ENCODE peak calls at places on chromosomes 16 and 17, in nine cellular contexts. One of them, this sample, is unnamed.

GRCh38 chr17:37671813-37672544 is 28.7 kb upstream of the DDX52 start:
- DNase-seq in cerebellar nuclear complex: no peak
- DNase-seq in KBM-7: no peak
- DNase-seq in BE2C: no peak
- DNase-seq in C1 segment of cervical spinal cord: no peak
- DNase-seq in dorsolateral prefrontal cortex: no peak
- DNase-seq in HCEC 1CT: peak
- DNase-seq in AG08396: peak
- DNase-seq in fibroblast of the aortic adventitia: peak
- DNase-seq in this sample: no peak

GRCh38 chr16:12504312-12504711 is 299.4 kb downstream of the CPPED1 start:
- DNase-seq in AG08396: no peak
- DNase-seq in KBM-7: no peak
- DNase-seq in C1 segment of cervical spinal cord: no peak
- DNase-seq in dorsolateral prefrontal cortex: no peak
- DNase-seq in BE2C: no peak
- DNase-seq in cerebellar nuclear complex: no peak
- DNase-seq in fibroblast of the aortic adventitia: no peak
- DNase-seq in HCEC 1CT: no peak
- DNase-seq in this sample: no peak

GRCh38 chr17:64694207-64694606 is 32.1 kb upstream of the SMURF2 start:
- DNase-seq in cerebellar nuclear complex: no peak
- DNase-seq in AG08396: no peak
- DNase-seq in C1 segment of cervical spinal cord: no peak
- DNase-seq in HCEC 1CT: peak
- DNase-seq in BE2C: peak
- DNase-seq in dorsolateral prefrontal cortex: no peak
- DNase-seq in KBM-7: no peak
- DNase-seq in fibroblast of the aortic adventitia: peak
- DNase-seq in this sample: no peak

GRCh38 chr16:84220851-84221250 is 19.0 kb downstream of the KCNG4 start:
- DNase-seq in fibroblast of the aortic adventitia: peak
- DNase-seq in KBM-7: no peak
- DNase-seq in dorsolateral prefrontal cortex: no peak
- DNase-seq in cerebellar nuclear complex: no peak
- DNase-seq in BE2C: no peak
- DNase-seq in HCEC 1CT: no peak
- DNase-seq in AG08396: no peak
- DNase-seq in C1 segment of cervical spinal cord: no peak
- DNase-seq in this sample: peak

GRCh38 chr17:74898376-74898946 is 5.0 kb upstream of the FADS6 start:
- DNase-seq in HCEC 1CT: no peak
- DNase-seq in fibroblast of the aortic adventitia: no peak
- DNase-seq in BE2C: no peak
- DNase-seq in cerebellar nuclear complex: no peak
- DNase-seq in dorsolateral prefrontal cortex: no peak
- DNase-seq in AG08396: no peak
- DNase-seq in KBM-7: no peak
- DNase-seq in C1 segment of cervical spinal cord: no peak
- DNase-seq in this sample: no peak

GRCh38 chr16:11546522-11547485 is 39.9 kb downstream of the LITAF start:
- DNase-seq in KBM-7: no peak
- DNase-seq in C1 segment of cervical spinal cord: no peak
- DNase-seq in BE2C: no peak
- DNase-seq in HCEC 1CT: peak
- DNase-seq in fibroblast of the aortic adventitia: peak
- DNase-seq in AG08396: peak
- DNase-seq in cerebellar nuclear complex: no peak
- DNase-seq in dorsolateral prefrontal cortex: no peak
- DNase-seq in this sample: no peak

GRCh38 chr17:81563861-81564586 is 11.9 kb upstream of the FAAP100 start:
- DNase-seq in dorsolateral prefrontal cortex: no peak
- DNase-seq in fibroblast of the aortic adventitia: peak
- DNase-seq in HCEC 1CT: peak
- DNase-seq in KBM-7: no peak
- DNase-seq in BE2C: no peak
- DNase-seq in cerebellar nuclear complex: no peak
- DNase-seq in AG08396: no peak
- DNase-seq in C1 segment of cervical spinal cord: no peak
- DNase-seq in this sample: no peak

GRCh38 chr16:61295311-61295710 is 740.9 kb downstream of the CDH8 start:
- DNase-seq in KBM-7: no peak
- DNase-seq in C1 segment of cervical spinal cord: no peak
- DNase-seq in dorsolateral prefrontal cortex: no peak
- DNase-seq in HCEC 1CT: no peak
- DNase-seq in fibroblast of the aortic adventitia: no peak
- DNase-seq in BE2C: no peak
- DNase-seq in cerebellar nuclear complex: no peak
- DNase-seq in AG08396: no peak
- DNase-seq in this sample: no peak

GRCh38 chr16:83706394-83706793 is 101.4 kb upstream of the HSBP1 start:
- DNase-seq in fibroblast of the aortic adventitia: peak
- DNase-seq in HCEC 1CT: peak
- DNase-seq in KBM-7: no peak
- DNase-seq in AG08396: no peak
- DNase-seq in BE2C: no peak
- DNase-seq in dorsolateral prefrontal cortex: no peak
- DNase-seq in C1 segment of cervical spinal cord: no peak
- DNase-seq in cerebellar nuclear complex: no peak
- DNase-seq in this sample: no peak

GRCh38 chr17:6797718-6798351 is 21.8 kb downstream of the FBXO39 start:
- DNase-seq in BE2C: no peak
- DNase-seq in cerebellar nuclear complex: no peak
- DNase-seq in dorsolateral prefrontal cortex: no peak
- DNase-seq in HCEC 1CT: no peak
- DNase-seq in C1 segment of cervical spinal cord: no peak
- DNase-seq in AG08396: no peak
- DNase-seq in KBM-7: no peak
- DNase-seq in fibroblast of the aortic adventitia: no peak
- DNase-seq in this sample: no peak

GRCh38 chr17:33523577-33523981 is 230.5 kb upstream of the ASIC2 start:
- DNase-seq in HCEC 1CT: no peak
- DNase-seq in AG08396: no peak
- DNase-seq in KBM-7: no peak
- DNase-seq in cerebellar nuclear complex: no peak
- DNase-seq in fibroblast of the aortic adventitia: no peak
- DNase-seq in dorsolateral prefrontal cortex: no peak
- DNase-seq in BE2C: no peak
- DNase-seq in C1 segment of cervical spinal cord: no peak
- DNase-seq in this sample: peak

GRCh38 chr16:48831081-48831722 is 221.2 kb upstream of the N4BP1 start:
- DNase-seq in AG08396: no peak
- DNase-seq in C1 segment of cervical spinal cord: no peak
- DNase-seq in dorsolateral prefrontal cortex: no peak
- DNase-seq in cerebellar nuclear complex: no peak
- DNase-seq in KBM-7: no peak
- DNase-seq in fibroblast of the aortic adventitia: no peak
- DNase-seq in BE2C: no peak
- DNase-seq in HCEC 1CT: no peak
- DNase-seq in this sample: no peak